ENCODE peak calls at places on chromosomes 13 and 19, in ten cellular contexts. One of them, this sample, is unnamed.

GRCh38 chr13:59750860-59751259 is 412.9 kb downstream of the DIAPH3 start:
- DNase-seq in cardiac fibroblast: peak
- DNase-seq in uterus: no peak
- DNase-seq in ovary: no peak
- DNase-seq in pancreas: peak
- DNase-seq in retinal pigment epithelial cell: peak
- DNase-seq in epithelial cell of esophagus: peak
- DNase-seq in lung: no peak
- DNase-seq in fibroblast of mammary gland: peak
- DNase-seq in DND-41: no peak
- DNase-seq in this sample: no peak

GRCh38 chr13:97499181-97499580 is 65.2 kb downstream of the RAP2A start:
- DNase-seq in cardiac fibroblast: no peak
- DNase-seq in retinal pigment epithelial cell: no peak
- DNase-seq in epithelial cell of esophagus: no peak
- DNase-seq in DND-41: no peak
- DNase-seq in pancreas: no peak
- DNase-seq in ovary: no peak
- DNase-seq in fibroblast of mammary gland: peak
- DNase-seq in lung: no peak
- DNase-seq in uterus: no peak
- DNase-seq in this sample: no peak

GRCh38 chr13:48291730-48292129 is 11.8 kb upstream of the RB1 start:
- DNase-seq in uterus: no peak
- DNase-seq in cardiac fibroblast: peak
- DNase-seq in pancreas: no peak
- DNase-seq in fibroblast of mammary gland: no peak
- DNase-seq in DND-41: no peak
- DNase-seq in ovary: no peak
- DNase-seq in epithelial cell of esophagus: no peak
- DNase-seq in retinal pigment epithelial cell: no peak
- DNase-seq in lung: no peak
- DNase-seq in this sample: no peak

GRCh38 chr19:30669329-30670010 is 297.3 kb downstream of the ZNF536 start:
- DNase-seq in DND-41: peak
- DNase-seq in ovary: peak
- DNase-seq in fibroblast of mammary gland: peak
- DNase-seq in cardiac fibroblast: peak
- DNase-seq in pancreas: peak
- DNase-seq in retinal pigment epithelial cell: no peak
- DNase-seq in lung: no peak
- DNase-seq in uterus: peak
- DNase-seq in epithelial cell of esophagus: peak
- DNase-seq in this sample: peak

GRCh38 chr13:25215253-25215575 is 43.1 kb upstream of the AMER2 start:
- DNase-seq in DND-41: no peak
- DNase-seq in epithelial cell of esophagus: no peak
- DNase-seq in uterus: no peak
- DNase-seq in lung: no peak
- DNase-seq in ovary: no peak
- DNase-seq in retinal pigment epithelial cell: no peak
- DNase-seq in fibroblast of mammary gland: peak
- DNase-seq in cardiac fibroblast: no peak
- DNase-seq in pancreas: no peak
- DNase-seq in this sample: no peak

GRCh38 chr13:114151565-114152284 is 19.3 kb upstream of the RASA3 start:
- DNase-seq in retinal pigment epithelial cell: no peak
- DNase-seq in cardiac fibroblast: peak
- DNase-seq in DND-41: no peak
- DNase-seq in pancreas: no peak
- DNase-seq in ovary: no peak
- DNase-seq in lung: no peak
- DNase-seq in uterus: no peak
- DNase-seq in fibroblast of mammary gland: peak
- DNase-seq in epithelial cell of esophagus: peak
- DNase-seq in this sample: peak

GRCh38 chr13:29362849-29363604 is 232.5 kb downstream of the SLC7A1 start:
- DNase-seq in fibroblast of mammary gland: peak
- DNase-seq in uterus: peak
- DNase-seq in epithelial cell of esophagus: peak
- DNase-seq in lung: no peak
- DNase-seq in retinal pigment epithelial cell: peak
- DNase-seq in DND-41: peak
- DNase-seq in cardiac fibroblast: peak
- DNase-seq in ovary: no peak
- DNase-seq in pancreas: peak
- DNase-seq in this sample: peak

GRCh38 chr13:106685142-106685541 is 117.2 kb upstream of the ARGLU1 start:
- DNase-seq in uterus: no peak
- DNase-seq in cardiac fibroblast: no peak
- DNase-seq in fibroblast of mammary gland: no peak
- DNase-seq in epithelial cell of esophagus: no peak
- DNase-seq in ovary: no peak
- DNase-seq in pancreas: no peak
- DNase-seq in retinal pigment epithelial cell: no peak
- DNase-seq in DND-41: no peak
- DNase-seq in lung: no peak
- DNase-seq in this sample: no peak

GRCh38 chr19:1146418-1146711 is 27.7 kb downstream of the SBNO2 start:
- DNase-seq in DND-41: no peak
- DNase-seq in retinal pigment epithelial cell: no peak
- DNase-seq in epithelial cell of esophagus: no peak
- DNase-seq in lung: no peak
- DNase-seq in pancreas: no peak
- DNase-seq in cardiac fibroblast: no peak
- DNase-seq in uterus: no peak
- DNase-seq in ovary: no peak
- DNase-seq in fibroblast of mammary gland: no peak
- DNase-seq in this sample: no peak

GRCh38 chr19:1149259-1150045 is 24.6 kb downstream of the SBNO2 start:
- DNase-seq in cardiac fibroblast: no peak
- DNase-seq in retinal pigment epithelial cell: no peak
- DNase-seq in ovary: peak
- DNase-seq in lung: no peak
- DNase-seq in epithelial cell of esophagus: no peak
- DNase-seq in pancreas: no peak
- DNase-seq in DND-41: no peak
- DNase-seq in uterus: no peak
- DNase-seq in fibroblast of mammary gland: no peak
- DNase-seq in this sample: no peak

GRCh38 chr19:1145635-1146417 is 28.2 kb downstream of the SBNO2 start:
- DNase-seq in retinal pigment epithelial cell: no peak
- DNase-seq in ovary: no peak
- DNase-seq in epithelial cell of esophagus: no peak
- DNase-seq in pancreas: no peak
- DNase-seq in lung: no peak
- DNase-seq in DND-41: no peak
- DNase-seq in uterus: no peak
- DNase-seq in fibroblast of mammary gland: no peak
- DNase-seq in cardiac fibroblast: no peak
- DNase-seq in this sample: no peak

GRCh38 chr19:1147934-1148549 is 26.0 kb downstream of the SBNO2 start:
- DNase-seq in ovary: peak
- DNase-seq in pancreas: no peak
- DNase-seq in uterus: no peak
- DNase-seq in lung: no peak
- DNase-seq in DND-41: no peak
- DNase-seq in cardiac fibroblast: no peak
- DNase-seq in retinal pigment epithelial cell: no peak
- DNase-seq in epithelial cell of esophagus: no peak
- DNase-seq in fibroblast of mammary gland: no peak
- DNase-seq in this sample: no peak

DNA sequence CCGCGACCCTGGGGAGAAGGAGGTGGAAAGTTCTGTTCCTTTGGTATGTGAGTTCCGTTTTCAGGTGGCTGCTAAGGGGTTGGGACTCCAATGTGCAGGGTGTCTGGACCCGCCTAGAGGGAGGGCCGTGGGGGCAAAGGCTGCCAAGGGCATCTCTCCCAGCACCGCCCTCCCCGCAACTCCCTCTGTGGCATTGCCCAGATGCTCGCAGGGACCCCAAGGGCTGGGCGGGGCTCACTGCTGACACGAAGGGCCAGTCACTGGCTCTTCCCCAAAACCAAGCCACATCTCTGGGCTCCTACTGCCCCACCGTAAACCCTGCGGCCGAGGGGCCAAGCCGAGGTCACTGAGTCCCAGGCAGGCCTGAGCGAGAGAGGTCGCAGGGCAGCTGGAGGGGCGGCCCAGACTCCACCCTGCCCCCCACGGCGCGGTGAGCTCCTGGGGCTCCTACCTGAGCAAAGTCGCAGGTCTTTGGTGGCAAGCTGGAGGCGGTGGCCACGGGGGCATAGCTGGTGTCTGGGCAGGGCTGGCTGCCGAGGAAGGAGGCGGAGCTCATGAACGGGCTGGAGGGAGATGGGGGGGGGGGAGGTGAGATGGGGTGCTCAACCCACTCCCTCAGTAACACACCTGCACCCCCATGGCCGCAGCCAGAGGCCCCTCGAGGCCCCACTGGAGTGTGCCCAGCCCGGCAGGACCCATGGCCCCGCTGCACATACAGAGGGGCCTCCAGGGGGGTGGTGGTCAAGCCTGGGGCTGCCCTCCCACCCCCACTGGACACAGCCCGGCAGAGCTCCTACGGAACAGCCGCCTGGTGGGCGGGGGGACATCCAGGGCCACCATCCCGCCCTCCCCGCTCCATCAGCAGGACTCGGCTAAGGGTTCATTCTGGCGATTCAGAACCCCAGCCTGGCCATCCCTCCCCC is 26.9 kb downstream of the SBNO2 start:
- DNase-seq in ovary: peak
- DNase-seq in DND-41: no peak
- DNase-seq in lung: no peak
- DNase-seq in uterus: no peak
- DNase-seq in cardiac fibroblast: no peak
- DNase-seq in fibroblast of mammary gland: no peak
- DNase-seq in pancreas: no peak
- DNase-seq in epithelial cell of esophagus: no peak
- DNase-seq in retinal pigment epithelial cell: no peak
- DNase-seq in this sample: no peak
- H3K4me3 ChIP-seq in ovary: no peak
- H3K4me3 ChIP-seq in DND-41: no peak
- H3K4me3 ChIP-seq in lung: no peak
- H3K4me3 ChIP-seq in uterus: no peak
- H3K4me3 ChIP-seq in cardiac fibroblast: no peak
- H3K4me3 ChIP-seq in fibroblast of mammary gland: no peak
- H3K4me3 ChIP-seq in pancreas: no peak
- H3K4me3 ChIP-seq in epithelial cell of esophagus: no peak
- H3K4me3 ChIP-seq in retinal pigment epithelial cell: no peak
- H3K4me3 ChIP-seq in this sample: no peak

DNA sequence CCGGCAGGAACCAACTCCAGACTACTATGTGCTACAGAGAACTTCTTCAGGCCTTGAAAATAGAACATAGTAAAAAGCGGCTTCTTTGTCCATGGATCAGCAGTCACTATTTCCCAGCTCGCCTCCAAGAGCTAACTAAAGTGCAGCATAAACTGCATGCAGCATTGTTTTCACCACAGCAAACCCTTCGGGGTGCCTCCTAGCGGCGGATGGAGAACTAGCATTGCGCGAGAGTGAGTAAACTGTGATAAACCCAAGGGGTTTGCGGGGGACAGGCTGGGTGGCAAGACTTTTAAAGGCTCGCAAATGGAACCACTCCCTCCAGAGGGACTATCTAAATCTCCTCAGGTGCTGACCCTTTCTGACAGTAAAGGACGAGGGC is 21.6 kb upstream of the SGCG start:
- DNase-seq in fibroblast of mammary gland: peak
- DNase-seq in DND-41: no peak
- DNase-seq in lung: no peak
- DNase-seq in cardiac fibroblast: peak
- DNase-seq in epithelial cell of esophagus: peak
- DNase-seq in uterus: no peak
- DNase-seq in ovary: no peak
- DNase-seq in retinal pigment epithelial cell: no peak
- DNase-seq in pancreas: no peak
- DNase-seq in this sample: no peak
- H3K4me3 ChIP-seq in fibroblast of mammary gland: peak
- H3K4me3 ChIP-seq in DND-41: no peak
- H3K4me3 ChIP-seq in lung: no peak
- H3K4me3 ChIP-seq in cardiac fibroblast: no peak
- H3K4me3 ChIP-seq in epithelial cell of esophagus: peak
- H3K4me3 ChIP-seq in uterus: no peak
- H3K4me3 ChIP-seq in ovary: no peak
- H3K4me3 ChIP-seq in retinal pigment epithelial cell: peak
- H3K4me3 ChIP-seq in pancreas: no peak
- H3K4me3 ChIP-seq in this sample: no peak

GRCh38 chr19:33375156-33375744 is 1.7 kb downstream of the CEBPG start:
- DNase-seq in pancreas: peak
- DNase-seq in ovary: no peak
- DNase-seq in retinal pigment epithelial cell: no peak
- DNase-seq in cardiac fibroblast: no peak
- DNase-seq in fibroblast of mammary gland: no peak
- DNase-seq in epithelial cell of esophagus: no peak
- DNase-seq in lung: no peak
- DNase-seq in DND-41: no peak
- DNase-seq in uterus: no peak
- DNase-seq in this sample: no peak

GRCh38 chr19:33376931-33377557 is 3.5 kb downstream of the CEBPG start:
- DNase-seq in fibroblast of mammary gland: no peak
- DNase-seq in cardiac fibroblast: no peak
- DNase-seq in ovary: no peak
- DNase-seq in DND-41: no peak
- DNase-seq in uterus: no peak
- DNase-seq in lung: no peak
- DNase-seq in epithelial cell of esophagus: peak
- DNase-seq in pancreas: no peak
- DNase-seq in retinal pigment epithelial cell: no peak
- DNase-seq in this sample: peak

GRCh38 chr19:33376423-33376822 is 2.9 kb downstream of the CEBPG start:
- DNase-seq in lung: peak
- DNase-seq in DND-41: no peak
- DNase-seq in pancreas: peak
- DNase-seq in ovary: no peak
- DNase-seq in retinal pigment epithelial cell: no peak
- DNase-seq in uterus: peak
- DNase-seq in epithelial cell of esophagus: peak
- DNase-seq in cardiac fibroblast: peak
- DNase-seq in fibroblast of mammary gland: peak
- DNase-seq in this sample: peak

GRCh38 chr19:33374406-33374703 is 846 bp downstream of the CEBPG start:
- DNase-seq in ovary: no peak
- DNase-seq in fibroblast of mammary gland: no peak
- DNase-seq in DND-41: peak
- DNase-seq in retinal pigment epithelial cell: no peak
- DNase-seq in epithelial cell of esophagus: peak
- DNase-seq in lung: no peak
- DNase-seq in cardiac fibroblast: no peak
- DNase-seq in pancreas: peak
- DNase-seq in uterus: no peak
- DNase-seq in this sample: no peak

GRCh38 chr19:33375760-33376159 is 2.3 kb downstream of the CEBPG start:
- DNase-seq in retinal pigment epithelial cell: no peak
- DNase-seq in pancreas: no peak
- DNase-seq in fibroblast of mammary gland: peak
- DNase-seq in cardiac fibroblast: peak
- DNase-seq in ovary: no peak
- DNase-seq in epithelial cell of esophagus: peak
- DNase-seq in DND-41: no peak
- DNase-seq in uterus: peak
- DNase-seq in lung: no peak
- DNase-seq in this sample: no peak
- H3K4me3 ChIP-seq in retinal pigment epithelial cell: no peak
- H3K4me3 ChIP-seq in pancreas: peak
- H3K4me3 ChIP-seq in fibroblast of mammary gland: no peak
- H3K4me3 ChIP-seq in cardiac fibroblast: no peak
- H3K4me3 ChIP-seq in ovary: no peak
- H3K4me3 ChIP-seq in epithelial cell of esophagus: peak
- H3K4me3 ChIP-seq in DND-41: peak
- H3K4me3 ChIP-seq in uterus: no peak
- H3K4me3 ChIP-seq in lung: no peak
- H3K4me3 ChIP-seq in this sample: no peak

DNA sequence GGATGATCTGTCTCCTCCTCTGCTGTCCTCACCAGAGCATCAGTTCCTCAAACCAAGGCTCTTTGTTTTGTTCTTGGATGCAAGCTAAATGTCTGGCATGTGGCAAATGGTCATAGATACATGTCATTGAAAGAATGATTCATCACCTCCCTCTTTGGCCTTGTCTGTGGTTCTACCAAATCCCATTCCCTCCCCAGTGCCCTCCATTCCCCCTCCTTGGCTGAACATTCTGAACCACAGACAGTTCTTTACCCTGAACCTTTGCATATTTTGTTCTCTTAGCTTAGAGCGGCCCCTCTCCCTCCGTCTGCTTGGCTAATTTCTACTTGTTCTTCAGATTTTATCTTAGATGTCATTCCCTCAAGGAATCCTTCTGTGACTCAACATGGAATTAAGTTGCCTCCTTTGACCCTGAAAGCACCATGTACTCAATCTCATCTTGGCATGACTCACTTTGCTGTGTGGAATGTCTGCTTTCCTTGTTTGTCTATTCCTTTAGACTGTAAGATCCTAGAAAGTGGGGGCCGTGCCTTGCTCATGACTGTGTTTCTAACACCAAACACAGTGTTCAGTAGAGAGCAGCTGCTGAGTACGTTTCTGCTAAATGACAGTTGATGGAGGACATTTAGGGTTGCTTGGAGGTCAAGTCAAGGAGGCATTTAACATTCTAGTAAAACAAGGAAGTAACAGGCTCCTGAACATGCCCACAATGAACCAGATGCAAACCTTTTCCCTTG is 8.1 kb downstream of the ALOX5AP start:
- DNase-seq in retinal pigment epithelial cell: peak
- DNase-seq in epithelial cell of esophagus: peak
- DNase-seq in ovary: peak
- DNase-seq in lung: peak
- DNase-seq in pancreas: no peak
- DNase-seq in uterus: peak
- DNase-seq in DND-41: no peak
- DNase-seq in cardiac fibroblast: peak
- DNase-seq in fibroblast of mammary gland: peak
- DNase-seq in this sample: peak
- H3K4me3 ChIP-seq in retinal pigment epithelial cell: no peak
- H3K4me3 ChIP-seq in epithelial cell of esophagus: no peak
- H3K4me3 ChIP-seq in ovary: no peak
- H3K4me3 ChIP-seq in lung: no peak
- H3K4me3 ChIP-seq in pancreas: no peak
- H3K4me3 ChIP-seq in uterus: no peak
- H3K4me3 ChIP-seq in DND-41: no peak
- H3K4me3 ChIP-seq in cardiac fibroblast: no peak
- H3K4me3 ChIP-seq in fibroblast of mammary gland: no peak
- H3K4me3 ChIP-seq in this sample: no peak

This sample was measured in transverse colon.